ENCODE peak calls at places on chromosomes 6 and 20, in seven cellular contexts. One of them, this sample, is unnamed.

GRCh38 chr6:101912266-101912665 is 518.8 kb downstream of the GRIK2 start:
- DNase-seq in epithelial cell of esophagus: no peak
- DNase-seq in GM04504: no peak
- DNase-seq in nephron progenitor cell: no peak
- DNase-seq in keratinocyte: no peak
- DNase-seq in iPS-NIHi11: no peak
- DNase-seq in GM19239: no peak
- DNase-seq in this sample: no peak

GRCh38 chr6:112205521-112206458 is 48.6 kb downstream of the LAMA4 start:
- DNase-seq in epithelial cell of esophagus: peak; percentile 55
- DNase-seq in GM04504: no peak
- DNase-seq in nephron progenitor cell: no peak
- DNase-seq in keratinocyte: no peak
- DNase-seq in iPS-NIHi11: peak; percentile 32
- DNase-seq in GM19239: no peak
- DNase-seq in this sample: no peak

GRCh38 chr6:38617856-38618255 is 21.9 kb downstream of the BTBD9 start:
- DNase-seq in epithelial cell of esophagus: no peak
- DNase-seq in GM04504: no peak
- DNase-seq in nephron progenitor cell: no peak
- DNase-seq in keratinocyte: no peak
- DNase-seq in iPS-NIHi11: no peak
- DNase-seq in GM19239: no peak
- DNase-seq in this sample: no peak

GRCh38 chr6:165659945-165660862 is 2.8 kb downstream of the PDE10A start:
- DNase-seq in epithelial cell of esophagus: peak; percentile 7
- DNase-seq in GM04504: no peak
- DNase-seq in nephron progenitor cell: peak; percentile 54
- DNase-seq in keratinocyte: no peak
- DNase-seq in iPS-NIHi11: peak; percentile 50
- DNase-seq in GM19239: no peak
- DNase-seq in this sample: no peak

GRCh38 chr6:41779793-41780622 is at the start of gene FRS3:
- DNase-seq in epithelial cell of esophagus: peak; percentile 87
- DNase-seq in GM04504: peak; percentile 83
- DNase-seq in nephron progenitor cell: peak; percentile 100
- DNase-seq in keratinocyte: no peak
- DNase-seq in iPS-NIHi11: peak; percentile 98
- DNase-seq in GM19239: peak; percentile 100
- DNase-seq in this sample: peak; percentile 90

GRCh38 chr6:5050009-5050408 is 35.1 kb upstream of the PPP1R3G start:
- DNase-seq in epithelial cell of esophagus: no peak
- DNase-seq in GM04504: no peak
- DNase-seq in nephron progenitor cell: no peak
- DNase-seq in keratinocyte: no peak
- DNase-seq in iPS-NIHi11: no peak
- DNase-seq in GM19239: no peak
- DNase-seq in this sample: no peak

GRCh38 chr6:44058617-44059358 is 68.5 kb downstream of the MRPL14 start:
- DNase-seq in epithelial cell of esophagus: peak; percentile 96
- DNase-seq in GM04504: peak; percentile 95
- DNase-seq in nephron progenitor cell: no peak
- DNase-seq in keratinocyte: peak; percentile 95
- DNase-seq in iPS-NIHi11: no peak
- DNase-seq in GM19239: peak; percentile 55
- DNase-seq in this sample: peak; percentile 95

GRCh38 chr20:36645998-36646397 is at the start of gene SLA2:
- DNase-seq in epithelial cell of esophagus: no peak
- DNase-seq in GM04504: no peak
- DNase-seq in nephron progenitor cell: no peak
- DNase-seq in keratinocyte: no peak
- DNase-seq in iPS-NIHi11: no peak
- DNase-seq in GM19239: peak; percentile 41
- DNase-seq in this sample: no peak

GRCh38 chr6:42915737-42916136 is at the start of gene PTCRA:
- DNase-seq in epithelial cell of esophagus: no peak
- DNase-seq in GM04504: no peak
- DNase-seq in nephron progenitor cell: no peak
- DNase-seq in keratinocyte: no peak
- DNase-seq in iPS-NIHi11: no peak
- DNase-seq in GM19239: no peak
- DNase-seq in this sample: no peak

GRCh38 chr20:8454137-8454712 is 322.2 kb downstream of the PLCB1 start:
- DNase-seq in epithelial cell of esophagus: peak; percentile 52
- DNase-seq in GM04504: peak; percentile 81
- DNase-seq in nephron progenitor cell: no peak
- DNase-seq in keratinocyte: no peak
- DNase-seq in iPS-NIHi11: peak; percentile 23
- DNase-seq in GM19239: no peak
- DNase-seq in this sample: peak; percentile 87

GRCh38 chr6:96234476-96234875 is 218.7 kb downstream of the FUT9 start:
- DNase-seq in epithelial cell of esophagus: no peak
- DNase-seq in GM04504: no peak
- DNase-seq in nephron progenitor cell: no peak
- DNase-seq in keratinocyte: no peak
- DNase-seq in iPS-NIHi11: no peak
- DNase-seq in GM19239: no peak
- DNase-seq in this sample: no peak

GRCh38 chr6:7047966-7048365 is 59.8 kb upstream of the RREB1 start:
- DNase-seq in epithelial cell of esophagus: peak; percentile 24
- DNase-seq in GM04504: no peak
- DNase-seq in nephron progenitor cell: no peak
- DNase-seq in keratinocyte: no peak
- DNase-seq in iPS-NIHi11: no peak
- DNase-seq in GM19239: no peak
- DNase-seq in this sample: no peak

GRCh38 chr6:165573671-165574070 is 89.4 kb downstream of the PDE10A start:
- DNase-seq in epithelial cell of esophagus: no peak
- DNase-seq in GM04504: no peak
- DNase-seq in nephron progenitor cell: no peak
- DNase-seq in keratinocyte: no peak
- DNase-seq in iPS-NIHi11: no peak
- DNase-seq in GM19239: no peak
- DNase-seq in this sample: no peak